ENCODE peak calls at places on chromosomes 6 and 20, in eight cellular contexts. L is activated CD8-positive, alpha-beta T cell treated with anti-CD3 and anti-CD28 coated beads, Interleukin-2, amount 10 ng/mL, durations not matched to agents 7 days and 5 days; G is hepatocyte; O is cardiac fibroblast; K is neuronal stem cell; J is mesothelial cell of epicardium; T is tibial artery; R is EL. N is an unnamed sample.

GRCh38 chr6:106145741-106146227 is 59.6 kb downstream of the PRDM1 start:
- DNase-seq in L (peak; percentile 38), G (no peak), O (no peak), K (no peak), J (no peak), T (no peak), R (peak; percentile 51), N (no peak)

GRCh38 chr20:50776122-50776795 is 18.6 kb upstream of the BCAS4 start:
- DNase-seq in L (no peak), G (no peak), O (no peak), K (no peak), J (no peak), T (peak; percentile 7), R (no peak), N (no peak)

GRCh38 chr6:156406099-156406498 is 371.1 kb upstream of the ARID1B start:
- DNase-seq in L (no peak), G (no peak), O (no peak), K (no peak), J (no peak), T (no peak), R (no peak), N (no peak)

GRCh38 chr20:3820901-3821727 is 767 bp downstream of the AP5S1 start:
- DNase-seq in L (no peak), G (no peak), O (no peak), K (no peak), J (no peak), T (no peak), R (no peak), N (no peak)

GRCh38 chr6:157216570-157216969 is 106.7 kb downstream of the TMEM242 start:
- DNase-seq in L (no peak), G (no peak), O (no peak), K (no peak), J (no peak), T (no peak), R (no peak), N (no peak)

GRCh38 chr20:58700121-58700780 is 7.7 kb downstream of the NPEPL1 start:
- DNase-seq in L (no peak), G (peak; percentile 33), O (no peak), K (no peak), J (no peak), T (peak; percentile 59), R (no peak), N (no peak)

GRCh38 chr20:35339007-35339406 is 46.8 kb upstream of the FAM83C start:
- DNase-seq in L (no peak), G (no peak), O (peak; percentile 76), K (no peak), J (no peak), T (no peak), R (peak; percentile 93), N (peak; percentile 78)

GRCh38 chr6:43771858-43772570 is 2.0 kb downstream of the VEGFA start:
- DNase-seq in L (peak; percentile 74), G (peak; percentile 81), O (peak; percentile 47), K (peak; percentile 23), J (peak; percentile 42), T (peak; percentile 89), R (peak; percentile 61), N (peak; percentile 88)

GRCh38 chr20:38789503-38790209 is 15.8 kb upstream of the PPP1R16B start:
- DNase-seq in L (no peak), G (no peak), O (peak; percentile 8), K (no peak), J (no peak), T (no peak), R (peak; percentile 57), N (peak; percentile 49)

GRCh38 chr6:156865019-156865629 is 87.9 kb downstream of the ARID1B start:
- DNase-seq in L (no peak), G (no peak), O (no peak), K (no peak), J (no peak), T (no peak), R (peak; percentile 21), N (no peak)

GRCh38 chr20:20317195-20318113 is 50.5 kb upstream of the INSM1 start:
- DNase-seq in L (no peak), G (no peak), O (no peak), K (no peak), J (no peak), T (no peak), R (no peak), N (no peak)

GRCh38 chr6:134372603-134373281 is 54.8 kb upstream of the SGK1 start:
- DNase-seq in L (no peak), G (peak; percentile 51), O (peak; percentile 80), K (no peak), J (no peak), T (peak; percentile 82), R (peak; percentile 32), N (peak; percentile 73)

GRCh38 chr6:73249998-73250397 is 13.0 kb downstream of the KHDC1 start:
- DNase-seq in L (no peak), G (no peak), O (no peak), K (no peak), J (no peak), T (no peak), R (no peak), N (no peak)

GRCh38 chr6:139588734-139589418 is 214.4 kb upstream of the CITED2 start:
- DNase-seq in L (no peak), G (peak; percentile 21), O (peak; percentile 66), K (no peak), J (no peak), T (no peak), R (peak; percentile 91), N (no peak)

GRCh38 chr6:139439278-139439813 is 64.9 kb upstream of the CITED2 start:
- DNase-seq in L (no peak), G (no peak), O (peak; percentile 32), K (no peak), J (no peak), T (no peak), R (no peak), N (no peak)

GRCh38 chr6:4472953-4473642 is 303.1 kb upstream of the CDYL start:
- DNase-seq in L (no peak), G (no peak), O (no peak), K (no peak), J (no peak), T (no peak), R (no peak), N (no peak)

GRCh38 chr6:19836799-19837510 is at the start of gene ID4:
- DNase-seq in L (no peak), G (peak; percentile 98), O (peak; percentile 99), K (peak; percentile 96), J (peak; percentile 97), T (peak; percentile 99), R (peak; percentile 91), N (peak; percentile 99)

GRCh38 chr6:143514996-143515760 is 3.7 kb upstream of the FUCA2 start:
- DNase-seq in L (no peak), G (no peak), O (peak; percentile 69), K (no peak), J (no peak), T (no peak), R (peak; percentile 7), N (peak; percentile 45)

GRCh38 chr6:150115769-150116168 is 27.1 kb upstream of the PPP1R14C start:
- DNase-seq in L (no peak), G (no peak), O (no peak), K (no peak), J (no peak), T (no peak), R (no peak), N (no peak)

GRCh38 chr20:46558511-46558959 is 8.1 kb upstream of the OCSTAMP start:
- DNase-seq in L (no peak), G (peak; percentile 72), O (peak; percentile 63), K (no peak), J (no peak), T (no peak), R (peak; percentile 90), N (peak; percentile 75)

GRCh38 chr20:50305636-50306477 is 115.2 kb downstream of the CEBPB start:
- DNase-seq in L (no peak), G (peak; percentile 61), O (peak; percentile 56), K (no peak), J (no peak), T (peak; percentile 87), R (peak; percentile 58), N (no peak)

GRCh38 chr20:32832664-32833063 is 12.9 kb downstream of the MAPRE1 start:
- DNase-seq in L (peak; percentile 70), G (no peak), O (no peak), K (no peak), J (no peak), T (no peak), R (no peak), N (no peak)

GRCh38 chr6:111992851-111993250 is 61.1 kb upstream of the CCN6 start:
- DNase-seq in L (peak; percentile 58), G (no peak), O (no peak), K (no peak), J (no peak), T (no peak), R (peak; percentile 74), N (no peak)

GRCh38 chr6:163302747-163303146 is 111.8 kb upstream of the QKI start:
- DNase-seq in L (no peak), G (no peak), O (no peak), K (no peak), J (no peak), T (no peak), R (no peak), N (no peak)

GRCh38 chr6:143556529-143556928 is 45.0 kb upstream of the FUCA2 start:
- DNase-seq in L (no peak), G (no peak), O (peak; percentile 30), K (no peak), J (no peak), T (no peak), R (peak; percentile 97), N (peak; percentile 87)

GRCh38 chr6:165663736-165664552 is 903 bp upstream of the PDE10A start:
- DNase-seq in L (no peak), G (no peak), O (peak; percentile 59), K (peak; percentile 42), J (no peak), T (no peak), R (no peak), N (no peak)

GRCh38 chr6:48834706-48835105 is 628.3 kb downstream of the MMUT start:
- DNase-seq in L (no peak), G (no peak), O (peak; percentile 55), K (no peak), J (no peak), T (no peak), R (peak; percentile 20), N (no peak)